ENCODE peak calls at places on chromosomes 5 and 9, in six cellular contexts. W is heart right ventricle; Y is left lung; J is CD8-positive, alpha-beta T cell; V is A549; Q is foreskin fibroblast. D is an unnamed sample.

GRCh38 chr9:89608646-89609335 is 4.0 kb downstream of the GADD45G start:
- DNase-seq in W (no peak), Y (no peak), J (no peak), V (no peak), Q (no peak), D (no peak)

GRCh38 chr5:142767178-142767577 is 3.0 kb upstream of the ARHGAP26 start:
- DNase-seq in W (no peak), Y (no peak), J (no peak), V (no peak), Q (no peak), D (no peak)

GRCh38 chr9:36967997-36968396 is 66.1 kb downstream of the PAX5 start:
- DNase-seq in W (no peak), Y (no peak), J (no peak), V (no peak), Q (no peak), D (no peak)

GRCh38 chr9:116340270-116340669 is 186.7 kb downstream of the PAPPA start:
- DNase-seq in W (no peak), Y (no peak), J (no peak), V (no peak), Q (no peak), D (no peak)

GRCh38 chr5:178227138-178227659 is 5.4 kb downstream of the PHYKPL start:
- DNase-seq in W (no peak), Y (no peak), J (no peak), V (no peak), Q (peak), D (no peak)

GRCh38 chr5:169702726-169703481 is 65.8 kb downstream of the DOCK2 start:
- DNase-seq in W (no peak), Y (no peak), J (no peak), V (no peak), Q (no peak), D (no peak)

GRCh38 chr9:124493794-124494479 is 13.3 kb downstream of the NR5A1 start:
- DNase-seq in W (no peak), Y (no peak), J (no peak), V (no peak), Q (no peak), D (no peak)

GRCh38 chr5:52139888-52140580 is 647.7 kb upstream of the ITGA1 start:
- DNase-seq in W (no peak), Y (no peak), J (no peak), V (no peak), Q (no peak), D (no peak)

GRCh38 chr9:78626971-78627370 is 330.0 kb downstream of the PSAT1 start:
- DNase-seq in W (no peak), Y (no peak), J (no peak), V (no peak), Q (no peak), D (no peak)
- TF ChIP-seq CTCF in W (no peak), Y (no peak), J (no peak), V (no peak), Q (no peak), D (no peak)

GRCh38 chr9:2050236-2050635 is 35.1 kb downstream of the SMARCA2 start:
- DNase-seq in W (no peak), Y (no peak), J (no peak), V (no peak), Q (peak), D (no peak)
- H3K4me3 ChIP-seq in W (no peak), Y (no peak), J (no peak), V (no peak), Q (no peak), D (no peak)

GRCh38 chr5:158756873-158757272 is 342.8 kb downstream of the EBF1 start:
- DNase-seq in W (no peak), Y (no peak), J (no peak), V (no peak), Q (no peak), D (no peak)
- TF ChIP-seq CTCF in W (no peak), Y (no peak), J (no peak), V (no peak), Q (no peak), D (peak)

DNA sequence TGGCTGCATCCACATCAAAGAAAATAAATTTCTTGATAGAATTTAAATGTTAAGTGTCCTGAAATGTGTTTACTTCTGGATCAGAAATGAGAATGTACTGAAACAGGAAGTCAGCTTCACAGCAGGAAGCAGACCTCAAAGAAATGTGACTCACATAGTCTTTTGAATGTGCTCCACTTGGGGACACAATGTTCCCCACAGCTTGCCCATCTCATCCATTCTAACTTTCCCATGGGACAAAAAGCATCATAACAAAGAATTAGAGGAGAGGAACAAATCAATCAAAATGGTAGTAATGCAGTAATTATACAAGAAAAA is 85.7 kb downstream of the GRAMD2B start:
- DNase-seq in W (no peak), Y (no peak), J (no peak), V (no peak), Q (peak), D (no peak)
- H3K4me3 ChIP-seq in W (no peak), Y (no peak), J (peak), V (no peak), Q (no peak), D (no peak)

D was measured in AG04449.